ENCODE peak calls at places on chromosome 14, in ten cellular contexts. C, Y, A, J, E, F, L, K, S and I are unnamed samples.

GRCh38 chr14:93128785-93129459 is 13.2 kb upstream of the ITPK1 start:
- DNase-seq in C (no peak), Y (no peak), A (no peak), J (no peak), E (no peak), F (no peak), L (no peak), K (no peak), S (no peak), I (no peak)

GRCh38 chr14:104286496-104286895 is 148.1 kb downstream of the KIF26A start:
- DNase-seq in C (no peak), Y (no peak), A (no peak), J (no peak), E (no peak), F (no peak), L (no peak), K (peak; percentile 5), S (no peak), I (no peak)

GRCh38 chr14:79265366-79265765 is 945.9 kb downstream of the DIO2 start:
- DNase-seq in C (no peak), Y (no peak), A (no peak), J (no peak), E (no peak), F (peak; percentile 10), L (no peak), K (no peak), S (no peak), I (no peak)

GRCh38 chr14:70289138-70289537 is 70.3 kb downstream of the COX16 start:
- DNase-seq in C (no peak), Y (no peak), A (no peak), J (no peak), E (no peak), F (no peak), L (no peak), K (no peak), S (no peak), I (no peak)

GRCh38 chr14:22555573-22556011 is 33.4 kb downstream of the DAD1 start:
- DNase-seq in C (no peak), Y (peak; percentile 26), A (no peak), J (no peak), E (no peak), F (no peak), L (no peak), K (no peak), S (no peak), I (no peak)

GRCh38 chr14:71415404-71415690 is 508.1 kb downstream of the PCNX1 start:
- DNase-seq in C (no peak), Y (no peak), A (no peak), J (no peak), E (no peak), F (peak; percentile 74), L (no peak), K (no peak), S (no peak), I (no peak)

GRCh38 chr14:78143489-78144145 is 26.6 kb upstream of the NRXN3 start:
- DNase-seq in C (no peak), Y (no peak), A (no peak), J (no peak), E (no peak), F (no peak), L (no peak), K (no peak), S (no peak), I (no peak)

GRCh38 chr14:64688801-64689200 is 15.4 kb upstream of the PLEKHG3 start:
- DNase-seq in C (peak; percentile 48), Y (no peak), A (no peak), J (no peak), E (no peak), F (no peak), L (no peak), K (no peak), S (no peak), I (no peak)

GRCh38 chr14:63203618-63204406 is 431 bp upstream of the RHOJ start:
- DNase-seq in C (peak; percentile 62), Y (no peak), A (peak; percentile 76), J (peak; percentile 94), E (peak; percentile 100), F (peak; percentile 84), L (peak; percentile 91), K (peak; percentile 32), S (no peak), I (peak; percentile 30)

GRCh38 chr14:101102875-101103274 is 199.4 kb upstream of the RTL1 start:
- DNase-seq in C (no peak), Y (no peak), A (no peak), J (no peak), E (no peak), F (no peak), L (no peak), K (no peak), S (no peak), I (no peak)

GRCh38 chr14:54672688-54673087 is 105.8 kb downstream of the SAMD4A start:
- DNase-seq in C (no peak), Y (no peak), A (no peak), J (no peak), E (no peak), F (no peak), L (no peak), K (no peak), S (no peak), I (no peak)

GRCh38 chr14:104659764-104660523 is 29.5 kb upstream of the INF2 start:
- DNase-seq in C (no peak), Y (no peak), A (no peak), J (no peak), E (no peak), F (no peak), L (no peak), K (no peak), S (no peak), I (no peak)

GRCh38 chr14:101962503-101962874 is 1.9 kb upstream of the DYNC1H1 start:
- DNase-seq in C (peak; percentile 73), Y (no peak), A (no peak), J (peak; percentile 84), E (no peak), F (peak; percentile 73), L (peak; percentile 64), K (peak; percentile 65), S (peak; percentile 63), I (peak; percentile 77)

GRCh38 chr14:33850826-33851225 is 100.0 kb downstream of the EGLN3 start:
- DNase-seq in C (no peak), Y (no peak), A (no peak), J (no peak), E (no peak), F (no peak), L (no peak), K (no peak), S (no peak), I (no peak)

GRCh38 chr14:63178912-63179311 is 25.3 kb upstream of the RHOJ start:
- DNase-seq in C (no peak), Y (no peak), A (no peak), J (no peak), E (no peak), F (peak; percentile 75), L (no peak), K (no peak), S (no peak), I (no peak)

GRCh38 chr14:68628605-68629310 is 164.1 kb downstream of the ZFP36L1 start:
- DNase-seq in C (peak; percentile 66), Y (no peak), A (no peak), J (no peak), E (no peak), F (no peak), L (no peak), K (no peak), S (no peak), I (no peak)

GRCh38 chr14:50366115-50366514 is 30.6 kb downstream of the CDKL1 start:
- DNase-seq in C (peak; percentile 51), Y (no peak), A (no peak), J (no peak), E (no peak), F (no peak), L (no peak), K (no peak), S (no peak), I (no peak)

GRCh38 chr14:89422181-89422951 is 5.3 kb upstream of the FOXN3 start:
- DNase-seq in C (peak; percentile 71), Y (no peak), A (no peak), J (no peak), E (no peak), F (no peak), L (no peak), K (no peak), S (no peak), I (no peak)

GRCh38 chr14:40362856-40363255 is 930.6 kb upstream of the FBXO33 start:
- DNase-seq in C (no peak), Y (no peak), A (no peak), J (no peak), E (no peak), F (no peak), L (no peak), K (no peak), S (no peak), I (no peak)

GRCh38 chr14:34837801-34838322 is 37.3 kb downstream of the BAZ1A start:
- DNase-seq in C (no peak), Y (no peak), A (no peak), J (no peak), E (no peak), F (no peak), L (no peak), K (no peak), S (no peak), I (no peak)

GRCh38 chr14:42214981-42215491 is 608.4 kb downstream of the LRFN5 start:
- DNase-seq in C (no peak), Y (no peak), A (no peak), J (peak; percentile 44), E (no peak), F (peak; percentile 44), L (no peak), K (no peak), S (no peak), I (no peak)

GRCh38 chr14:89165189-89165809 is 251.7 kb downstream of the FOXN3 start:
- DNase-seq in C (no peak), Y (peak; percentile 63), A (peak; percentile 12), J (no peak), E (peak; percentile 86), F (peak; percentile 11), L (no peak), K (no peak), S (no peak), I (no peak)

GRCh38 chr14:68730811-68731425 is 61.9 kb downstream of the ZFP36L1 start:
- DNase-seq in C (no peak), Y (no peak), A (no peak), J (no peak), E (no peak), F (no peak), L (no peak), K (no peak), S (no peak), I (no peak)

GRCh38 chr14:77123381-77124344 is 17.9 kb downstream of the ZDHHC22 start:
- DNase-seq in C (peak; percentile 97), Y (no peak), A (no peak), J (no peak), E (no peak), F (no peak), L (peak; percentile 75), K (no peak), S (peak; percentile 28), I (no peak)

GRCh38 chr14:58131386-58131785 is 20.6 kb downstream of the ARMH4 start:
- DNase-seq in C (no peak), Y (no peak), A (no peak), J (no peak), E (no peak), F (peak; percentile 14), L (no peak), K (no peak), S (no peak), I (no peak)

GRCh38 chr14:65879218-65880009 is 466.9 kb downstream of the FUT8 start:
- DNase-seq in C (no peak), Y (no peak), A (no peak), J (peak; percentile 35), E (no peak), F (peak; percentile 63), L (no peak), K (no peak), S (no peak), I (no peak)

GRCh38 chr14:50476134-50476533 is 56.2 kb downstream of the MAP4K5 start:
- DNase-seq in C (no peak), Y (no peak), A (no peak), J (no peak), E (no peak), F (no peak), L (no peak), K (no peak), S (no peak), I (no peak)

GRCh38 chr14:106605548-106606448 is 1079.4 kb downstream of the TMEM121 start:
- DNase-seq in C (peak; percentile 32), Y (peak; percentile 76), A (no peak), J (no peak), E (no peak), F (no peak), L (no peak), K (no peak), S (peak; percentile 88), I (no peak)